ENCODE peak calls at places on chromosomes 3 and 15, in four cellular contexts. S is CD4-positive, alpha-beta T cell; L is pancreas; J is ovary. I is an unnamed sample.

GRCh38 chr3:124258057-124258500 is 266.2 kb upstream of the ROPN1 start:
- DNase-seq in S (no peak), J (no peak), L (no peak), I (no peak)

GRCh38 chr3:24829011-24829581 is 334.4 kb upstream of the THRB start:
- DNase-seq in S (no peak), L (peak; percentile 48), J (no peak), I (peak; percentile 55)

GRCh38 chr3:195249858-195250464 is 21.0 kb downstream of the XXYLT1 start:
- DNase-seq in L (no peak), S (no peak), J (peak; percentile 14), I (no peak)

GRCh38 chr3:13233487-13234154 is 160.4 kb upstream of the IQSEC1 start:
- DNase-seq in L (no peak), S (no peak), J (no peak), I (no peak)

GRCh38 chr15:101332061-101332467 is 37.0 kb upstream of the SNRPA1 start:
- DNase-seq in L (no peak), S (no peak), J (no peak), I (no peak)

GRCh38 chr3:111577798-111578685 is 17.1 kb downstream of the ZBED2 start:
- DNase-seq in J (no peak), L (no peak), S (no peak), I (no peak)

GRCh38 chr3:143951351-143951971 is 20.2 kb upstream of the DIPK2A start:
- DNase-seq in J (peak; percentile 30), L (no peak), S (no peak), I (no peak)

GRCh38 chr3:176159796-176160195 is 1037.5 kb downstream of the TBL1XR1 start:
- DNase-seq in S (no peak), J (no peak), L (no peak), I (no peak)

GRCh38 chr15:61173899-61174689 is 55.0 kb downstream of the RORA start:
- DNase-seq in S (no peak), J (no peak), L (no peak), I (no peak)

GRCh38 chr3:32457971-32458471 is 44.6 kb downstream of the CMTM6 start:
- DNase-seq in J (no peak), L (no peak), S (peak; percentile 52), I (no peak)

GRCh38 chr3:25820372-25820771 is 30.5 kb downstream of the OXSM start:
- DNase-seq in S (no peak), L (no peak), J (no peak), I (peak; percentile 10)

GRCh38 chr3:127015282-127016042 is 32.5 kb downstream of the PLXNA1 start:
- DNase-seq in L (no peak), S (no peak), J (no peak), I (no peak)

GRCh38 chr3:61251174-61251972 is at the start of gene FHIT:
- DNase-seq in L (peak; percentile 97), S (peak; percentile 80), J (peak; percentile 94), I (peak; percentile 95)

DNA sequence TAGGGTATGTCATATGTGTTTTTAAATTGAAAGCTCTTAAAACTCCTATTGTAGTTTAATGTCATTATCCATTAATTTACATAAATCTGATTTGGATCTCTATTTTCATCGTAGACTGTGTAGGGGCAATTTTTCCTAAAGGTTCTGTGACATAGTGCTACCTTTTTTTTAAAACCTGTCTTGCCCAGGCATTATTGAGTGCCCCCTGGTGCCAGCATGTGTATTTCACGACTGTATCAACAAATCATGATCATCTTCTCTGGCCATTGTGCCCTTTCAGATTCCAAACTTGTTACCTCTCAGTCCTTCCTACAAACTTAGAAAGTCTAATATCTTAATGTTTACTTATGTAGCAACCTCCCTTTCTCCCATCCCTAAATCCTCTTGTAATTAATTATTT is 97.2 kb upstream of the FLNB start:
- DNase-seq in J (no peak), L (no peak), S (no peak), I (no peak)
- H3K27ac ChIP-seq in J (no peak overlapping the region), L (no peak overlapping the region), S (no peak overlapping the region), I (no peak overlapping the region)

DNA sequence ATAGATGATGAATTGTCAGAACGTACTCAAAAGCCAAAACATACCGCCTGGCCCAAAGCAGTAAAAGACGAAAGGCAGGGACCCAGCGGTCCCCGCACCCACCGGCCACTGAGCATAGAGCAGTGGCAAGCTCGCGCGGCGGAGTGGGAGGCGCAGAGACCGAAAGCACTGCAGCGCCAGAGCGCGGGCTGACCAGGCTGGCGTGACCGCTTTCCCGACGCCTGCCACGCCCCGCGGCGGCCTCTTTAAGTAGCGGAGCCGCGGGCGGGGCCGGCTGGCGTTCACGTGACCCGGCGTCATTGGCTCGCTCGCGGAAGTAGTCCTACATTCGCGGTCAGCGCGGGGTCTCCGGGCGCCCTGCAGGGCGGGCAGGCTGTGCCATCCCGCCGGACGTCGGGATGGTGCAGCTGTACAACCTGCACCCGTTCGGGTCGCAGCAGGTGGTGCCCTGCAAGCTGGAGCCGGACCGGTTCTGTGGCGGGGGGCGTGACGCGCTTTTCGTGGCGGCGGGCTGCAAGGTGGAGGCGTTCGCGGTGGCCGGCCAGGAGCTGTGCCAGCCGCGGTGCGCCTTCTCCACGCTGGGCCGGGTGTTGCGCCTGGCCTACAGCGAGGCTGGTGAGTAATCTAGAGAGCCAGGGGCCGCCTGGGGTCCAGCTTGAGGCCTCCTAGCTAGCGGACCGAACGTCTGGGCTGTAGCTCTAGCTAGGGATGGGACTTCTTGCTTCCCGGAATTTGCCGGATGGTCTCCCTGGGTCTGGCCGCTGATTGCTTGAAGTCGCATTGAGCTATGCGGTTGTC is at the start of gene HPS3:
- DNase-seq in S (peak; percentile 64), J (peak; percentile 89), L (peak; percentile 90), I (peak; percentile 89)
- TF ChIP-seq CTCF in S (no peak), J (no peak), L (no peak), I (peak; percentile 21)

DNA sequence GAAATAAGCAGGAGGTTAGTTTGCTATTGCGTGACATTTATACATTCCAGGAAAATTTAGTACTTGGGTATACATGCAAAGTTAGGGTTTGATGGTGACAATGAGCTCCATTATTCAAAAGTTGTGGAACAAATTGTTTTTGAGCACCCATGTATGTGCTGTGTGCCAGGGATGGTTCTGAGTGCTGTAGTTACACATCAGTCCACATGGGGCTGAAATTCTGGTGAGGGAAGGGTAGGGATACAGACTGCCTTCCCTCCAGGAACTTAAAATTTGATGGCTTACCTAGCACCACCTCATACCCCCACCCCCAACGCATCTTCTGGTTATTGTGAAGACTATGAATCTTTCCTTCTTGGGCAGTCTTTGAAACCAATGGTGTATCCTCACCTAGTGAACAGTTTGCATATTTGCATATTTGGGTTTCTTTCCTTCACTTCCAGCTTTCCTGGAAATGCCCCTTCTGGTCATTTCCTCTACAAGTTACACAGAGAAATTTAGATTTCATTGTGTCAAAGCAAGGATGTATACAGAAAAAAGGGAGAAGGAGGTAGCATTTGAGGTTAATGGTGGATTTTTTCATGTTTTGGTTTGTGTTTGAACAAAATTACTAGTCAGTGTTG is 222.0 kb upstream of the IL12A start:
- DNase-seq in L (no peak), S (no peak), J (no peak), I (peak; percentile 24)
- H3K27ac ChIP-seq in L (no peak overlapping the region), S (no peak overlapping the region), J (no peak overlapping the region), I (peak overlapping the region; percentile 99)

DNA sequence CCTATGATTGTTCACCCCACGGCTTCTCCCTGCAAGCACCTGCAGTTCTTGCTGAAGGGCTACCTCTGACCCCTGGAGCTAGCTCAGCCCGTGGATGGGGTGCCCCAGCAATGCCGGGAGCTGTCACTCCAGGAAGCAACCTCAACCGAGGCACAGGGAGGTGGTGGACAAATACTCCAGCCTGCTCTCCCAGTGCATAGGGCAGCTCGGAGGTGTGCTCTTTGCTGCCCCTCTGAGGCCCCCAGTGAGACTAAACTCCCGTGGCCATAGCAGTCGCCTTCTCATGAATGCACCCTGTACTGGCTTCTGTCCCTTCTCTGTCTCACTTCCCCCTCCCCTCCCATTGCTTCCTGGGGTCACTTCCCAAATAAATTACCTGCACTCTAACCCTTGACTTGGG is 48.5 kb downstream of the LINGO1 start:
- DNase-seq in L (no peak), J (no peak), S (no peak), I (no peak)
- TF ChIP-seq CTCF in L (no peak), J (no peak), S (no peak), I (no peak)

DNA sequence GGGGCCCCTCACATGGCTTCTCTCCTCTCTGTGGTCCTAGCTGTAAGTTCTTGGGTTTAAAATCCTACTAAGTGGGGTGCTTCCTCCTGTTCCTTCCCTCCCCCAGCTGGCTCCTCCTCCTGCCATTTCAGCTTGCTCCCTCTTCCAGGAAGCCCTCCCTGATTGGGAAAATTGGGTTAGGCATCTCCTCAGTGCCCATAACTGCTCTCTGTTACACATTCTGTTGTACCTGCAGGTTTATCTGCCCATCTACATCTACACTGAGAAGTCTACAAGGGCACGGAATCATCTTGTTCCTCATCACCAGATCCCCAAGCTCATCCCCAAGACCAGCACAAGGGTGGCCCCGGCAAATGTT is 4.0 kb downstream of the SEMA7A start:
- DNase-seq in L (no peak), J (no peak), S (no peak), I (no peak)
- H3K27ac ChIP-seq in L (no peak overlapping the region), J (no peak overlapping the region), S (no peak overlapping the region), I (no peak overlapping the region)

GRCh38 chr15:40282144-40282869 is 557 bp downstream of the ANKRD63 start:
- DNase-seq in S (peak; percentile 32), J (no peak), L (no peak), I (peak; percentile 55)
- TF ChIP-seq CTCF in S (peak; percentile 69), J (no peak), L (no peak), I (peak; percentile 59)